ENCODE peak calls at places on chromosomes 2 and 18, in six cellular contexts. O, W, R, A, E and M are unnamed samples.

GRCh38 chr2:1893856-1894255 is 149.5 kb upstream of the PXDN start:
- DNase-seq in O (no peak), W (no peak), R (no peak), A (no peak), E (no peak), M (no peak)

GRCh38 chr2:224982226-224982625 is 60.0 kb downstream of the DOCK10 start:
- DNase-seq in O (no peak), W (no peak), R (peak; percentile 95), A (peak; percentile 97), E (no peak), M (no peak)

GRCh38 chr2:220586980-220587549 is 959.6 kb downstream of the SLC4A3 start:
- DNase-seq in O (no peak), W (no peak), R (no peak), A (no peak), E (no peak), M (no peak)

GRCh38 chr2:28406276-28407096 is 13.8 kb downstream of the FOSL2 start:
- DNase-seq in O (no peak), W (no peak), R (no peak), A (no peak), E (peak; percentile 87), M (peak; percentile 51)

GRCh38 chr2:38704664-38705063 is 38.8 kb downstream of the GALM start:
- DNase-seq in O (no peak), W (no peak), R (no peak), A (no peak), E (no peak), M (no peak)

GRCh38 chr2:26246818-26247217 is 2.1 kb downstream of the HADHB start:
- DNase-seq in O (no peak), W (no peak), R (no peak), A (no peak), E (no peak), M (no peak)

GRCh38 chr2:47535991-47536390 is 133.0 kb downstream of the MSH2 start:
- DNase-seq in O (no peak), W (no peak), R (no peak), A (no peak), E (no peak), M (no peak)

GRCh38 chr2:234249873-234250272 is 199.4 kb downstream of the SPP2 start:
- DNase-seq in O (no peak), W (no peak), R (no peak), A (no peak), E (no peak), M (no peak)

GRCh38 chr2:239765076-239765845 is 259.9 kb downstream of the NDUFA10 start:
- DNase-seq in O (no peak), W (no peak), R (no peak), A (no peak), E (peak; percentile 37), M (no peak)

GRCh38 chr2:46041434-46041833 is 255.8 kb upstream of the EPAS1 start:
- DNase-seq in O (no peak), W (no peak), R (no peak), A (no peak), E (no peak), M (no peak)

GRCh38 chr18:49021433-49022129 is 70.8 kb upstream of the SMAD7 start:
- DNase-seq in O (no peak), W (no peak), R (peak; percentile 34), A (peak; percentile 16), E (peak; percentile 90), M (no peak)

GRCh38 chr2:75870654-75871137 is 160.0 kb upstream of the GCFC2 start:
- DNase-seq in O (no peak), W (no peak), R (no peak), A (no peak), E (no peak), M (no peak)

GRCh38 chr2:1856481-1856880 is 112.2 kb upstream of the PXDN start:
- DNase-seq in O (no peak), W (no peak), R (no peak), A (no peak), E (no peak), M (no peak)

GRCh38 chr2:109059474-109060165 is 69.4 kb upstream of the SH3RF3 start:
- DNase-seq in O (no peak), W (no peak), R (no peak), A (no peak), E (no peak), M (no peak)

GRCh38 chr2:232723027-232723426 is 25.9 kb downstream of the GIGYF2 start:
- DNase-seq in O (no peak), W (no peak), R (no peak), A (no peak), E (no peak), M (no peak)

GRCh38 chr2:240416821-240417220 is 18.6 kb upstream of the GPC1 start:
- DNase-seq in O (no peak), W (no peak), R (no peak), A (no peak), E (no peak), M (no peak)

GRCh38 chr2:120108049-120108448 is 95.2 kb downstream of the EPB41L5 start:
- DNase-seq in O (peak; percentile 19), W (peak; percentile 35), R (peak; percentile 14), A (no peak), E (no peak), M (no peak)

GRCh38 chr2:22450831-22451230 is 934.1 kb upstream of the KLHL29 start:
- DNase-seq in O (no peak), W (peak; percentile 34), R (peak; percentile 66), A (peak; percentile 80), E (no peak), M (no peak)

GRCh38 chr18:78525364-78526111 is 454.1 kb upstream of the SALL3 start:
- DNase-seq in O (no peak), W (no peak), R (no peak), A (peak; percentile 33), E (no peak), M (no peak)

GRCh38 chr2:240600451-240600961 is 14.0 kb downstream of the CAPN10 start:
- DNase-seq in O (no peak), W (no peak), R (no peak), A (no peak), E (peak; percentile 58), M (no peak)